ENCODE peak calls at places on chromosomes 16 and 17, in four cellular contexts. One of them, this sample, is unnamed.

GRCh38 chr17:50828508-50829170 is 6.7 kb upstream of the WFIKKN2 start:
- DNase-seq in T-cell: no peak
- DNase-seq in NCI-H1930: no peak
- DNase-seq in endothelial cell: no peak
- DNase-seq in this sample: no peak

GRCh38 chr17:67105213-67105612 is 60.9 kb downstream of the CACNG1 start:
- DNase-seq in T-cell: no peak
- DNase-seq in NCI-H1930: no peak
- DNase-seq in endothelial cell: no peak
- DNase-seq in this sample: no peak

GRCh38 chr16:54938351-54939346 is 8.0 kb downstream of the IRX5 start:
- DNase-seq in T-cell: no peak
- DNase-seq in NCI-H1930: no peak
- DNase-seq in endothelial cell: peak
- DNase-seq in this sample: no peak

GRCh38 chr17:2736956-2737355 is 12.5 kb downstream of the CCDC92B start:
- DNase-seq in T-cell: no peak
- DNase-seq in NCI-H1930: no peak
- DNase-seq in endothelial cell: no peak
- DNase-seq in this sample: no peak

GRCh38 chr16:49462989-49463371 is 89.4 kb downstream of the C16orf78 start:
- DNase-seq in T-cell: no peak
- DNase-seq in NCI-H1930: no peak
- DNase-seq in endothelial cell: no peak
- DNase-seq in this sample: peak

GRCh38 chr16:88570691-88571092 is 489 bp downstream of the ZC3H18 start:
- DNase-seq in T-cell: peak
- DNase-seq in NCI-H1930: no peak
- DNase-seq in endothelial cell: peak
- DNase-seq in this sample: no peak

GRCh38 chr16:23330161-23330560 is 28.1 kb downstream of the SCNN1B start:
- DNase-seq in T-cell: no peak
- DNase-seq in NCI-H1930: no peak
- DNase-seq in endothelial cell: no peak
- DNase-seq in this sample: no peak

GRCh38 chr17:69578385-69578936 is 164.0 kb downstream of the MAP2K6 start:
- DNase-seq in T-cell: no peak
- DNase-seq in NCI-H1930: no peak
- DNase-seq in endothelial cell: no peak
- DNase-seq in this sample: no peak

GRCh38 chr16:25788637-25789036 is 96.9 kb downstream of the HS3ST4 start:
- DNase-seq in T-cell: no peak
- DNase-seq in NCI-H1930: no peak
- DNase-seq in endothelial cell: no peak
- DNase-seq in this sample: no peak

GRCh38 chr16:85891033-85891775 is 7.8 kb upstream of the IRF8 start:
- DNase-seq in T-cell: no peak
- DNase-seq in NCI-H1930: no peak
- DNase-seq in endothelial cell: no peak
- DNase-seq in this sample: no peak

GRCh38 chr17:56834380-56835258 is 668 bp downstream of the DGKE start:
- DNase-seq in T-cell: peak
- DNase-seq in NCI-H1930: peak
- DNase-seq in endothelial cell: peak
- DNase-seq in this sample: peak

GRCh38 chr17:77959216-77959925 is 868 bp downstream of the TNRC6C start:
- DNase-seq in T-cell: peak
- DNase-seq in NCI-H1930: no peak
- DNase-seq in endothelial cell: peak
- DNase-seq in this sample: no peak

GRCh38 chr16:22789281-22789945 is 24.5 kb upstream of the HS3ST2 start:
- DNase-seq in T-cell: no peak
- DNase-seq in NCI-H1930: no peak
- DNase-seq in endothelial cell: no peak
- DNase-seq in this sample: no peak

GRCh38 chr17:41251261-41251660 is 1.8 kb downstream of the KRTAP9-4 start:
- DNase-seq in T-cell: no peak
- DNase-seq in NCI-H1930: no peak
- DNase-seq in endothelial cell: no peak
- DNase-seq in this sample: no peak

GRCh38 chr17:39968731-39969130 is 5.9 kb downstream of the GSDMA start:
- DNase-seq in T-cell: no peak
- DNase-seq in NCI-H1930: no peak
- DNase-seq in endothelial cell: no peak
- DNase-seq in this sample: no peak

GRCh38 chr17:81422776-81423697 is 27.8 kb downstream of the BAHCC1 start:
- DNase-seq in T-cell: no peak
- DNase-seq in NCI-H1930: no peak
- DNase-seq in endothelial cell: no peak
- DNase-seq in this sample: no peak

GRCh38 chr16:1272453-1273198 is 16.8 kb downstream of the TPSD1 start:
- DNase-seq in T-cell: no peak
- DNase-seq in NCI-H1930: no peak
- DNase-seq in endothelial cell: no peak
- DNase-seq in this sample: no peak